ENCODE peak calls at places on chromosomes 7 and 10, in nine cellular contexts. One of them, this sample, is unnamed.

GRCh38 chr7:77393261-77393660 is 22.9 kb downstream of the GSAP start:
- DNase-seq in IMR-90: peak; percentile 66
- DNase-seq in ovary: no peak
- DNase-seq in mammary epithelial cell: peak; percentile 100
- DNase-seq in GM10248: peak; percentile 70
- DNase-seq in kidney epithelial cell: no peak
- DNase-seq in heart left ventricle: no peak
- DNase-seq in lower leg skin: no peak
- DNase-seq in neural progenitor cell: no peak
- DNase-seq in this sample: no peak

GRCh38 chr7:25091757-25092156 is 33.3 kb downstream of the CYCS start:
- DNase-seq in IMR-90: no peak
- DNase-seq in ovary: no peak
- DNase-seq in mammary epithelial cell: no peak
- DNase-seq in GM10248: no peak
- DNase-seq in kidney epithelial cell: no peak
- DNase-seq in heart left ventricle: no peak
- DNase-seq in lower leg skin: no peak
- DNase-seq in neural progenitor cell: no peak
- DNase-seq in this sample: no peak

GRCh38 chr10:20767028-20767427 is 130.1 kb downstream of the NEBL start:
- DNase-seq in IMR-90: peak; percentile 4
- DNase-seq in ovary: no peak
- DNase-seq in mammary epithelial cell: peak; percentile 60
- DNase-seq in GM10248: no peak
- DNase-seq in kidney epithelial cell: no peak
- DNase-seq in heart left ventricle: no peak
- DNase-seq in lower leg skin: no peak
- DNase-seq in neural progenitor cell: no peak
- DNase-seq in this sample: no peak

GRCh38 chr10:110273474-110273873 is 31.2 kb downstream of the SMNDC1 start:
- DNase-seq in IMR-90: peak; percentile 90
- DNase-seq in ovary: peak; percentile 86
- DNase-seq in mammary epithelial cell: peak; percentile 81
- DNase-seq in GM10248: peak; percentile 12
- DNase-seq in kidney epithelial cell: peak; percentile 68
- DNase-seq in heart left ventricle: no peak
- DNase-seq in lower leg skin: peak; percentile 88
- DNase-seq in neural progenitor cell: no peak
- DNase-seq in this sample: no peak

GRCh38 chr7:80884511-80885195 is 34.2 kb downstream of the SEMA3C start:
- DNase-seq in IMR-90: peak; percentile 54
- DNase-seq in ovary: no peak
- DNase-seq in mammary epithelial cell: no peak
- DNase-seq in GM10248: no peak
- DNase-seq in kidney epithelial cell: no peak
- DNase-seq in heart left ventricle: no peak
- DNase-seq in lower leg skin: no peak
- DNase-seq in neural progenitor cell: no peak
- DNase-seq in this sample: no peak

GRCh38 chr7:100801833-100802568 is 25.3 kb downstream of the EPHB4 start:
- DNase-seq in IMR-90: peak; percentile 87
- DNase-seq in ovary: peak; percentile 87
- DNase-seq in mammary epithelial cell: peak; percentile 95
- DNase-seq in GM10248: peak; percentile 17
- DNase-seq in kidney epithelial cell: peak; percentile 70
- DNase-seq in heart left ventricle: no peak
- DNase-seq in lower leg skin: peak; percentile 91
- DNase-seq in neural progenitor cell: no peak
- DNase-seq in this sample: peak; percentile 71

GRCh38 chr7:70113543-70113942 is 515.3 kb downstream of the AUTS2 start:
- DNase-seq in IMR-90: no peak
- DNase-seq in ovary: no peak
- DNase-seq in mammary epithelial cell: no peak
- DNase-seq in GM10248: no peak
- DNase-seq in kidney epithelial cell: no peak
- DNase-seq in heart left ventricle: no peak
- DNase-seq in lower leg skin: no peak
- DNase-seq in neural progenitor cell: no peak
- DNase-seq in this sample: no peak

GRCh38 chr10:110514848-110515247 is 17.1 kb downstream of the DUSP5 start:
- DNase-seq in IMR-90: no peak
- DNase-seq in ovary: peak; percentile 1
- DNase-seq in mammary epithelial cell: no peak
- DNase-seq in GM10248: no peak
- DNase-seq in kidney epithelial cell: no peak
- DNase-seq in heart left ventricle: no peak
- DNase-seq in lower leg skin: no peak
- DNase-seq in neural progenitor cell: no peak
- DNase-seq in this sample: no peak

GRCh38 chr7:31373337-31374289 is 33.1 kb upstream of the NEUROD6 start:
- DNase-seq in IMR-90: peak; percentile 34
- DNase-seq in ovary: no peak
- DNase-seq in mammary epithelial cell: peak; percentile 47
- DNase-seq in GM10248: peak; percentile 68
- DNase-seq in kidney epithelial cell: peak; percentile 21
- DNase-seq in heart left ventricle: no peak
- DNase-seq in lower leg skin: no peak
- DNase-seq in neural progenitor cell: peak; percentile 82
- DNase-seq in this sample: peak; percentile 54

GRCh38 chr7:81036041-81036440 is 117.2 kb upstream of the SEMA3C start:
- DNase-seq in IMR-90: no peak
- DNase-seq in ovary: no peak
- DNase-seq in mammary epithelial cell: no peak
- DNase-seq in GM10248: no peak
- DNase-seq in kidney epithelial cell: no peak
- DNase-seq in heart left ventricle: no peak
- DNase-seq in lower leg skin: no peak
- DNase-seq in neural progenitor cell: no peak
- DNase-seq in this sample: no peak

GRCh38 chr10:121580276-121581116 is 17.7 kb downstream of the FGFR2 start:
- DNase-seq in IMR-90: no peak
- DNase-seq in ovary: no peak
- DNase-seq in mammary epithelial cell: peak; percentile 29
- DNase-seq in GM10248: no peak
- DNase-seq in kidney epithelial cell: no peak
- DNase-seq in heart left ventricle: no peak
- DNase-seq in lower leg skin: peak; percentile 81
- DNase-seq in neural progenitor cell: peak; percentile 51
- DNase-seq in this sample: peak; percentile 63

GRCh38 chr10:79246606-79247275 is 100.5 kb upstream of the PPIF start:
- DNase-seq in IMR-90: no peak
- DNase-seq in ovary: peak; percentile 80
- DNase-seq in mammary epithelial cell: no peak
- DNase-seq in GM10248: no peak
- DNase-seq in kidney epithelial cell: no peak
- DNase-seq in heart left ventricle: peak; percentile 90
- DNase-seq in lower leg skin: peak; percentile 96
- DNase-seq in neural progenitor cell: no peak
- DNase-seq in this sample: no peak

GRCh38 chr10:132479024-132479602 is 58.5 kb upstream of the INPP5A start:
- DNase-seq in IMR-90: no peak
- DNase-seq in ovary: no peak
- DNase-seq in mammary epithelial cell: no peak
- DNase-seq in GM10248: no peak
- DNase-seq in kidney epithelial cell: no peak
- DNase-seq in heart left ventricle: peak; percentile 44
- DNase-seq in lower leg skin: no peak
- DNase-seq in neural progenitor cell: no peak
- DNase-seq in this sample: no peak

GRCh38 chr10:34413214-34413613 is 401.9 kb downstream of the PARD3 start:
- DNase-seq in IMR-90: no peak
- DNase-seq in ovary: no peak
- DNase-seq in mammary epithelial cell: no peak
- DNase-seq in GM10248: no peak
- DNase-seq in kidney epithelial cell: no peak
- DNase-seq in heart left ventricle: no peak
- DNase-seq in lower leg skin: no peak
- DNase-seq in neural progenitor cell: peak; percentile 58
- DNase-seq in this sample: no peak

GRCh38 chr10:58385784-58386112 is 538 bp downstream of the TFAM start:
- DNase-seq in IMR-90: peak; percentile 17
- DNase-seq in ovary: peak; percentile 20
- DNase-seq in mammary epithelial cell: peak; percentile 45
- DNase-seq in GM10248: peak; percentile 28
- DNase-seq in kidney epithelial cell: no peak
- DNase-seq in heart left ventricle: no peak
- DNase-seq in lower leg skin: no peak
- DNase-seq in neural progenitor cell: peak; percentile 76
- DNase-seq in this sample: peak; percentile 57

GRCh38 chr10:75402486-75403143 is 1.1 kb upstream of the ZNF503 start:
- DNase-seq in IMR-90: no peak
- DNase-seq in ovary: peak; percentile 70
- DNase-seq in mammary epithelial cell: peak; percentile 40
- DNase-seq in GM10248: no peak
- DNase-seq in kidney epithelial cell: peak; percentile 57
- DNase-seq in heart left ventricle: no peak
- DNase-seq in lower leg skin: peak; percentile 89
- DNase-seq in neural progenitor cell: peak; percentile 76
- DNase-seq in this sample: peak; percentile 55

GRCh38 chr7:115471891-115472290 is 550.0 kb downstream of the MDFIC start:
- DNase-seq in IMR-90: peak; percentile 11
- DNase-seq in ovary: no peak
- DNase-seq in mammary epithelial cell: no peak
- DNase-seq in GM10248: no peak
- DNase-seq in kidney epithelial cell: no peak
- DNase-seq in heart left ventricle: no peak
- DNase-seq in lower leg skin: no peak
- DNase-seq in neural progenitor cell: no peak
- DNase-seq in this sample: no peak

GRCh38 chr10:11678074-11678793 is 63.9 kb upstream of the ECHDC3 start:
- DNase-seq in IMR-90: no peak
- DNase-seq in ovary: no peak
- DNase-seq in mammary epithelial cell: peak; percentile 77
- DNase-seq in GM10248: peak; percentile 77
- DNase-seq in kidney epithelial cell: peak; percentile 48
- DNase-seq in heart left ventricle: no peak
- DNase-seq in lower leg skin: no peak
- DNase-seq in neural progenitor cell: no peak
- DNase-seq in this sample: no peak
- TF ChIP-seq CTCF in IMR-90: no peak
- TF ChIP-seq CTCF in ovary: no peak
- TF ChIP-seq CTCF in mammary epithelial cell: no peak
- TF ChIP-seq CTCF in GM10248: peak; percentile 1
- TF ChIP-seq CTCF in kidney epithelial cell: no peak
- TF ChIP-seq CTCF in heart left ventricle: no peak
- TF ChIP-seq CTCF in lower leg skin: no peak
- TF ChIP-seq CTCF in neural progenitor cell: no peak
- TF ChIP-seq CTCF in this sample: no peak

GRCh38 chr7:85150624-85151023 is 36.2 kb downstream of the SEMA3D start:
- DNase-seq in IMR-90: no peak
- DNase-seq in ovary: no peak
- DNase-seq in mammary epithelial cell: peak; percentile 43
- DNase-seq in GM10248: no peak
- DNase-seq in kidney epithelial cell: no peak
- DNase-seq in heart left ventricle: no peak
- DNase-seq in lower leg skin: no peak
- DNase-seq in neural progenitor cell: no peak
- DNase-seq in this sample: no peak
- TF ChIP-seq CTCF in IMR-90: no peak
- TF ChIP-seq CTCF in ovary: no peak
- TF ChIP-seq CTCF in mammary epithelial cell: no peak
- TF ChIP-seq CTCF in GM10248: no peak
- TF ChIP-seq CTCF in kidney epithelial cell: no peak
- TF ChIP-seq CTCF in heart left ventricle: no peak
- TF ChIP-seq CTCF in lower leg skin: no peak
- TF ChIP-seq CTCF in neural progenitor cell: no peak
- TF ChIP-seq CTCF in this sample: no peak

GRCh38 chr7:112707655-112708054 is 82.5 kb downstream of the TMEM168 start:
- DNase-seq in IMR-90: no peak
- DNase-seq in ovary: no peak
- DNase-seq in mammary epithelial cell: no peak
- DNase-seq in GM10248: no peak
- DNase-seq in kidney epithelial cell: no peak
- DNase-seq in heart left ventricle: no peak
- DNase-seq in lower leg skin: no peak
- DNase-seq in neural progenitor cell: no peak
- DNase-seq in this sample: no peak

GRCh38 chr7:112708236-112708635 is 82.0 kb downstream of the TMEM168 start:
- DNase-seq in IMR-90: no peak
- DNase-seq in ovary: no peak
- DNase-seq in mammary epithelial cell: no peak
- DNase-seq in GM10248: no peak
- DNase-seq in kidney epithelial cell: no peak
- DNase-seq in heart left ventricle: no peak
- DNase-seq in lower leg skin: no peak
- DNase-seq in neural progenitor cell: peak; percentile 47
- DNase-seq in this sample: no peak
- TF ChIP-seq CTCF in IMR-90: no peak
- TF ChIP-seq CTCF in ovary: no peak
- TF ChIP-seq CTCF in mammary epithelial cell: no peak
- TF ChIP-seq CTCF in GM10248: no peak
- TF ChIP-seq CTCF in kidney epithelial cell: no peak
- TF ChIP-seq CTCF in heart left ventricle: no peak
- TF ChIP-seq CTCF in lower leg skin: no peak
- TF ChIP-seq CTCF in neural progenitor cell: peak; percentile 35
- TF ChIP-seq CTCF in this sample: no peak

GRCh38 chr10:93420091-93420490 is 62.0 kb downstream of the MYOF start:
- DNase-seq in IMR-90: peak; percentile 35
- DNase-seq in ovary: no peak
- DNase-seq in mammary epithelial cell: no peak
- DNase-seq in GM10248: no peak
- DNase-seq in kidney epithelial cell: no peak
- DNase-seq in heart left ventricle: no peak
- DNase-seq in lower leg skin: no peak
- DNase-seq in neural progenitor cell: peak; percentile 87
- DNase-seq in this sample: no peak

GRCh38 chr10:93422121-93422520 is 60.0 kb downstream of the MYOF start:
- DNase-seq in IMR-90: peak; percentile 39
- DNase-seq in ovary: no peak
- DNase-seq in mammary epithelial cell: no peak
- DNase-seq in GM10248: no peak
- DNase-seq in kidney epithelial cell: no peak
- DNase-seq in heart left ventricle: no peak
- DNase-seq in lower leg skin: no peak
- DNase-seq in neural progenitor cell: no peak
- DNase-seq in this sample: no peak

GRCh38 chr10:93421426-93421825 is 60.7 kb downstream of the MYOF start:
- DNase-seq in IMR-90: no peak
- DNase-seq in ovary: no peak
- DNase-seq in mammary epithelial cell: no peak
- DNase-seq in GM10248: no peak
- DNase-seq in kidney epithelial cell: no peak
- DNase-seq in heart left ventricle: no peak
- DNase-seq in lower leg skin: no peak
- DNase-seq in neural progenitor cell: no peak
- DNase-seq in this sample: no peak

GRCh38 chr10:93431361-93431760 is 50.8 kb downstream of the MYOF start:
- DNase-seq in IMR-90: no peak
- DNase-seq in ovary: no peak
- DNase-seq in mammary epithelial cell: no peak
- DNase-seq in GM10248: no peak
- DNase-seq in kidney epithelial cell: no peak
- DNase-seq in heart left ventricle: no peak
- DNase-seq in lower leg skin: no peak
- DNase-seq in neural progenitor cell: no peak
- DNase-seq in this sample: no peak

DNA sequence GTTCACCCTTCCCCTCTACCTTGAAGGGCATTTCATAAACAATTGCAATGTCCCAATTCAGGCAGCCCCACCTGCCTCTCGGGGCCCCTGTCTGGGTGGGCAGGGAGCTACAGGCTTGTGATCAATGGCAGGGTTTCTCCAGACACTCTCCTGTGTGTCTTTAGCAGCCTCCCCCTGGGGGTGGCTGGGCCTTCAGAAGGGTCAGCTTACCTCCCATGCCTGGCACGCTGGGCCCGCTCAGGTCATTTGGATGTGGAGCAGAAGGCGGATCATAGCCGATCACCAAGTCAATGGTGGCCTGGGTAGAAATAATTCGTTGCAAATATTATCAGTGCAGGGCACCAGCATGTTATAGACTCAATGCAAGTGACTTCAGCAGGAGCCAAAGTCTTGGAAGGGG is 56.3 kb downstream of the MYOF start:
- DNase-seq in IMR-90: no peak
- DNase-seq in ovary: no peak
- DNase-seq in mammary epithelial cell: no peak
- DNase-seq in GM10248: no peak
- DNase-seq in kidney epithelial cell: no peak
- DNase-seq in heart left ventricle: no peak
- DNase-seq in lower leg skin: no peak
- DNase-seq in neural progenitor cell: no peak
- DNase-seq in this sample: no peak
- TF ChIP-seq CTCF in IMR-90: no peak
- TF ChIP-seq CTCF in ovary: no peak
- TF ChIP-seq CTCF in mammary epithelial cell: no peak
- TF ChIP-seq CTCF in GM10248: no peak
- TF ChIP-seq CTCF in kidney epithelial cell: no peak
- TF ChIP-seq CTCF in heart left ventricle: no peak
- TF ChIP-seq CTCF in lower leg skin: no peak
- TF ChIP-seq CTCF in neural progenitor cell: no peak
- TF ChIP-seq CTCF in this sample: no peak

This sample was measured in glutamatergic neuron.